ENCODE peak calls at places on chromosomes 5 and 9, in ten cellular contexts. M is left ventricle myocardium inferior, W is cardiac muscle cell, Q is body of pancreas, G is mesendoderm, L is tibial nerve, E is GM23248, I is psoas muscle, H is neural progenitor cell, D is HepG2. B is an unnamed sample. For H3K4me1, the result is how much of the 10 kb centered on the place peaks cover.

GRCh38 chr5:16538001-16538400 is 72.4 kb upstream of the ZNF622 start:
- DNase-seq in M (no peak), W (no peak), Q (no peak), G (no peak), L (no peak), E (no peak), I (peak), H (peak), D (no peak), B (no peak)

GRCh38 chr5:79514391-79515105 is 614 bp upstream of the HOMER1 start:
- DNase-seq in M (peak), W (peak), Q (peak), G (peak), L (peak), E (peak), I (peak), H (peak), D (peak), B (peak)

GRCh38 chr9:108185613-108186012 is 670.2 kb downstream of the ACTL7B start:
- DNase-seq in M (no peak), W (no peak), Q (no peak), G (peak), L (no peak), E (no peak), I (no peak), H (no peak), D (no peak), B (no peak)

GRCh38 chr5:148998174-148998797 is 64.6 kb downstream of the SH3TC2 start:
- DNase-seq in M (no peak), W (peak), Q (peak), G (peak), L (no peak), E (peak), I (no peak), H (peak), D (peak), B (peak)

GRCh38 chr5:39977231-39977630 is 552.5 kb upstream of the DAB2 start:
- DNase-seq in M (no peak), W (no peak), Q (no peak), G (no peak), L (no peak), E (peak), I (no peak), H (no peak), D (no peak), B (no peak)

GRCh38 chr5:58462154-58462553 is 2.3 kb upstream of the PLK2 start:
- DNase-seq in M (no peak), W (peak), Q (peak), G (no peak), L (no peak), E (no peak), I (no peak), H (no peak), D (peak), B (no peak)

GRCh38 chr5:176714067-176714466 is 66.8 kb downstream of the TSPAN17 start:
- DNase-seq in M (no peak), W (no peak), Q (no peak), G (no peak), L (no peak), E (peak), I (no peak), H (no peak), D (no peak), B (no peak)

GRCh38 chr5:38548064-38548759 is 8.2 kb downstream of the LIFR start:
- DNase-seq in M (no peak), W (no peak), Q (no peak), G (no peak), L (no peak), E (peak), I (no peak), H (no peak), D (no peak), B (no peak)

GRCh38 chr9:115649991-115650472 is 503.6 kb upstream of the PAPPA start:
- DNase-seq in M (peak), W (peak), Q (peak), G (no peak), L (peak), E (peak), I (peak), H (no peak), D (peak), B (peak)

GRCh38 chr5:80204808-80205614 is 50.8 kb downstream of the SERINC5 start:
- DNase-seq in M (peak), W (peak), Q (peak), G (peak), L (no peak), E (no peak), I (no peak), H (peak), D (peak), B (peak)

GRCh38 chr5:27908341-27908740 is 870.0 kb upstream of the CDH9 start:
- DNase-seq in M (no peak), W (no peak), Q (no peak), G (peak), L (no peak), E (no peak), I (no peak), H (no peak), D (no peak), B (no peak)

GRCh38 chr9:92312887-92313623 is 12.1 kb downstream of the NOL8 start:
- DNase-seq in M (no peak), W (peak), Q (no peak), G (no peak), L (no peak), E (no peak), I (no peak), H (no peak), D (no peak), B (no peak)

GRCh38 chr5:157390179-157390923 is 69.7 kb upstream of the NIPAL4 start:
- DNase-seq in M (no peak), W (peak), Q (peak), G (peak), L (no peak), E (peak), I (no peak), H (no peak), D (peak), B (no peak)

GRCh38 chr9:35515766-35516165 is 25.9 kb downstream of the RUSC2 start:
- DNase-seq in M (no peak), W (peak), Q (no peak), G (peak), L (no peak), E (peak), I (no peak), H (no peak), D (no peak), B (no peak)

GRCh38 chr5:146789712-146790660 is 88.6 kb downstream of the PPP2R2B start:
- DNase-seq in M (no peak), W (no peak), Q (no peak), G (peak), L (no peak), E (no peak), I (no peak), H (peak), D (no peak), B (no peak)

GRCh38 chr5:56698463-56699381 is 116.6 kb upstream of the MAP3K1 start:
- DNase-seq in M (no peak), W (peak), Q (peak), G (peak), L (no peak), E (no peak), I (no peak), H (peak), D (no peak), B (no peak)

GRCh38 chr5:109028608-109029299 is 281.1 kb downstream of the FER start:
- DNase-seq in M (no peak), W (no peak), Q (no peak), G (no peak), L (no peak), E (peak), I (no peak), H (no peak), D (peak), B (no peak)

GRCh38 chr5:129906177-129906887 is 2.1 kb downstream of the CHSY3 start:
- DNase-seq in M (no peak), W (peak), Q (peak), G (peak), L (no peak), E (peak), I (no peak), H (peak), D (peak), B (peak)

GRCh38 chr5:17802256-17802655 is 168.0 kb downstream of the TAF11L14 start:
- DNase-seq in M (no peak), W (no peak), Q (no peak), G (peak), L (no peak), E (no peak), I (no peak), H (peak), D (no peak), B (no peak)

GRCh38 chr5:77145666-77146065 is 58.6 kb upstream of the ZBED3 start:
- DNase-seq in M (no peak), W (peak), Q (no peak), G (no peak), L (no peak), E (peak), I (no peak), H (no peak), D (no peak), B (no peak)

GRCh38 chr5:173320259-173320658 is 8.0 kb downstream of the STC2 start:
- DNase-seq in M (peak), W (no peak), Q (peak), G (no peak), L (no peak), E (peak), I (peak), H (no peak), D (no peak), B (peak)

GRCh38 chr5:989961-990530 is 18.6 kb upstream of the NKD2 start:
- DNase-seq in M (peak), W (peak), Q (peak), G (peak), L (no peak), E (no peak), I (peak), H (peak), D (no peak), B (peak)

GRCh38 chr9:93656426-93657222 is 80.2 kb downstream of the PHF2 start:
- DNase-seq in M (peak), W (no peak), Q (no peak), G (no peak), L (peak), E (no peak), I (peak), H (no peak), D (no peak), B (peak)

GRCh38 chr5:71932649-71933338 is 174.5 kb upstream of the MAP1B start:
- DNase-seq in M (peak), W (peak), Q (peak), G (peak), L (peak), E (peak), I (peak), H (peak), D (peak), B (peak)

GRCh38 chr5:1161108-1161831 is 40.1 kb upstream of the SLC6A19 start:
- DNase-seq in M (no peak), W (peak), Q (peak), G (peak), L (no peak), E (no peak), I (no peak), H (no peak), D (peak), B (no peak)

GRCh38 chr9:108119530-108120113 is 630.1 kb upstream of the KLF4 start:
- DNase-seq in M (peak), W (peak), Q (peak), G (no peak), L (no peak), E (no peak), I (no peak), H (no peak), D (no peak), B (peak)

GRCh38 chr5:1544294-1545010 is 20.7 kb upstream of the LPCAT1 start:
- DNase-seq in M (no peak), W (no peak), Q (no peak), G (no peak), L (no peak), E (peak), I (no peak), H (no peak), D (no peak), B (no peak)

GRCh38 chr5:143871672-143872071 is 59.7 kb downstream of the HMHB1 start:
- DNase-seq in M (no peak), W (no peak), Q (no peak), G (peak), L (no peak), E (no peak), I (no peak), H (no peak), D (no peak), B (no peak)

GRCh38 chr5:80172067-80172690 is 83.7 kb downstream of the SERINC5 start:
- DNase-seq in M (no peak), W (peak), Q (no peak), G (no peak), L (no peak), E (no peak), I (no peak), H (no peak), D (no peak), B (no peak)

DNA sequence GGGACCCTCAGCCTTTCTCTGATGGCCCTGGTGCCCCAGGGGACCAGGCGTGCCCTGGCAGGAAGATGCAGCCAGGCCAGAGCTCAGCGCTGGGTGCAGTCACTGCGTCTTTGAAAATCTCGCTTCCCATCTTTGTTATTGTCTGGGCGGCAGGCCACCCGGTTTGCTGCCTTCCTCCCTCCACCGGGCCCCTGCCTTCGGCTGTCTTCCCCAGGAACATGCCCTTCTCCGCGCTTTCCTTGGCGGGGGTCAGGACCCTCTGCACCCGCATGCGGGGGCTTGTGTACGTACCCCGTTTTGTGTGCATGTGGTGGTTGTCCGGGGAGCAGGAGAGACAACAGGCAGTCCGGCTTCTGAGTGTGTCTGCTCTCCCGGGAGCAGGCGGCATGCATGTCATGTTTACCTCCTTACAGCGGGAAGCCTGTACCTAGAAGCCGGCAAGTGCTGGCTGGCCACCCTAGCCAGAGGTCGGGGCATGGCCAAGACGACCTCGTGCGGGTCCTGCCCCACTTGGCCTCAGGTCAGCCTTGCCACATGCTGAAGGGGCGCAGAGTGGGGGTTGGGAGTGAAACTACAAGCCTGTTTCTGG is 49.5 kb downstream of the DAB2IP start:
- DNase-seq in M (peak), W (no peak), Q (no peak), G (no peak), L (no peak), E (no peak), I (peak), H (no peak), D (no peak), B (peak)
- H3K27ac ChIP-seq in M (peak), W (no peak), Q (no peak), G (no peak), L (no peak), E (no peak), I (peak), H (no peak), D (no peak), B (peak)

GRCh38 chr9:119790022-119790421 is 420.8 kb upstream of the BRINP1 start:
- DNase-seq in M (no peak), W (no peak), Q (no peak), G (no peak), L (no peak), E (no peak), I (no peak), H (no peak), D (no peak), B (no peak)
- H3K4me1 ChIP-seq in M (under half), W (under half), Q (under half), G (under half), L (under half), E (under half), I (under half), H (under half), D (under half), B (under half)

DNA sequence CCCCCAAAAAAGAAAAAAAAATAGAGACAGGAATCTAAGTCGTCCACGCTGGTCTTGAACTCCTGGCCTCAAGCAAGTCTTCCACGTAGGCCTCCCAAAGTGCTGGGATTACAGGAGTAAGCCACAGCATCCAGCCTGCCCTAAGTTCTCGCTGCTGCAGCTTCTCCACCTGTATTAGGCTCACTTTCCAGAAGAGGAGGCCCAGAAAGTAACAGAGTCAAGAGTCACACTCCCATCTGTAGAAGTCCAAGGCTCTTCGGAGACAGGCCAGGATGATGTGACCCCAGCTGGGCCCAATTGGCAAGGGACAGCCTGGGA is 1.8 kb downstream of the EEIG1 start:
- DNase-seq in M (no peak), W (no peak), Q (no peak), G (no peak), L (no peak), E (no peak), I (no peak), H (no peak), D (no peak), B (no peak)
- H3K27ac ChIP-seq in M (peak), W (peak), Q (peak), G (peak), L (peak), E (peak), I (peak), H (no peak), D (peak), B (peak)

DNA sequence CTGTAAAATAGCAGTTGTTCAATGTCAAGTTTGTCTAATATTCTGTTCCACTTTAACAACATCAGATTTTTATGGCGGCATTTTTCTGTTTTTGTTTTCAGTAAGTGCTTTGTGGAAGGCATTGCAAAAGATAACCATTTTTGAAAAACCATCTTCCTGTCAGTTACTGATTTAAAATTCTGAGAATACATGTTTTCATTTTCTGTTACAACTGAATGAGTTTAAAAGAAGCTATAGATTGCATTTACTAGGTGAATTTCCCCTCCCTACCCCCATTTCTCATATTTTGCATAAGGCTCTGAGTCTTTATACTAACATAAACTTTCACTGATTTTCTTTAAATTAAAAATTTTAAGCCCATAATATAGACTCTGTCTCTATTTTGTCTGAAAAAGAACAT is 4.6 kb upstream of the ERAP2 start:
- DNase-seq in M (no peak), W (no peak), Q (no peak), G (no peak), L (no peak), E (no peak), I (no peak), H (no peak), D (no peak), B (no peak)
- H3K4me1 ChIP-seq in M (under half), W (under half), Q (under half), G (under half), L (under half), E (under half), I (under half), H (under half), D (half or more), B (under half)

DNA sequence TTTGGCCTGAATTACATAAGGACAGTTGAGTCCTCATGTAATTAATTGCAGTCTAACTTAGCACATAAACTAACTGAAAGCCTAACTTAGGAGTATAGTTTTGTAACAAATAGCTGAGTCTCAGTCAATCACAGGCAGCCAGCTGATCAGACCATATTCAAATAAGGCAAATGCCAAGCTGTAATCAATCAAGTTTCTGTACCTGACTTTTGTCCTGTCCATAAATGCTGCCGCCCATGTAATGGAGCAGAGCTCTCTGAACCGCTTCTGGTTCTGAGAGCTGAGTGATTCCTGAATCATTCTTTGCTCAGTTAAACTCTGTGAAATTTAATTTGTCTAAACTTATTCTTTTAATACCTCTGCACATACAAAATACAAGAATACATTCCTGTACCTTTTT is 104.8 kb downstream of the TSSK1B start:
- DNase-seq in M (no peak), W (no peak), Q (no peak), G (no peak), L (no peak), E (no peak), I (no peak), H (no peak), D (no peak), B (no peak)
- H3K27ac ChIP-seq in M (no peak), W (no peak), Q (no peak), G (no peak), L (no peak), E (no peak), I (no peak), H (no peak), D (no peak), B (no peak)

DNA sequence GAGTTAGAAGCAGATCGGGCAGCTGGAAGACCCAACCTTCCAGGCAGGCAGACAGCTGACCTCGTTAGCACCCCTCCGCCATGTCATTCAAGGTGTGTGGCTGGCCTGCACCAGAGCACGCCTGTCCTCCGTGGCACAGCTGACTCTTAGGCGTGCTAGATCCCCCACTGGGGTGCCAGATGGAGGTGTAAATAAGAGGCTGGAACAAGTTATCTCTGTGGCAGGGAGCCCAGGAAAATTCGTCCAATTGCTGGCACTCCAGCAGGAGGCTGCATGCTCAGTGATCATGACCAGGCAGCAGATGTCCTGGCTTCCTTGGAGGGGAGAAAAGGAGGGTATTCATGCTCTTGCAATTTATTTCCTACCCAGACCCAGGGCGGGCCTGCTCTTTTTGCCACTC is 7.8 kb upstream of the ALDOB start:
- DNase-seq in M (peak), W (no peak), Q (peak), G (peak), L (no peak), E (no peak), I (peak), H (no peak), D (no peak), B (peak)
- H3K4me1 ChIP-seq in M (under half), W (under half), Q (half or more), G (under half), L (under half), E (under half), I (under half), H (under half), D (half or more), B (under half)

GRCh38 chr9:68455436-68455835 is 85.2 kb downstream of the TMEM252 start:
- DNase-seq in M (no peak), W (no peak), Q (no peak), G (no peak), L (no peak), E (no peak), I (no peak), H (no peak), D (no peak), B (no peak)
- H3K27ac ChIP-seq in M (peak), W (peak), Q (no peak), G (no peak), L (no peak), E (no peak), I (no peak), H (no peak), D (no peak), B (peak)

DNA sequence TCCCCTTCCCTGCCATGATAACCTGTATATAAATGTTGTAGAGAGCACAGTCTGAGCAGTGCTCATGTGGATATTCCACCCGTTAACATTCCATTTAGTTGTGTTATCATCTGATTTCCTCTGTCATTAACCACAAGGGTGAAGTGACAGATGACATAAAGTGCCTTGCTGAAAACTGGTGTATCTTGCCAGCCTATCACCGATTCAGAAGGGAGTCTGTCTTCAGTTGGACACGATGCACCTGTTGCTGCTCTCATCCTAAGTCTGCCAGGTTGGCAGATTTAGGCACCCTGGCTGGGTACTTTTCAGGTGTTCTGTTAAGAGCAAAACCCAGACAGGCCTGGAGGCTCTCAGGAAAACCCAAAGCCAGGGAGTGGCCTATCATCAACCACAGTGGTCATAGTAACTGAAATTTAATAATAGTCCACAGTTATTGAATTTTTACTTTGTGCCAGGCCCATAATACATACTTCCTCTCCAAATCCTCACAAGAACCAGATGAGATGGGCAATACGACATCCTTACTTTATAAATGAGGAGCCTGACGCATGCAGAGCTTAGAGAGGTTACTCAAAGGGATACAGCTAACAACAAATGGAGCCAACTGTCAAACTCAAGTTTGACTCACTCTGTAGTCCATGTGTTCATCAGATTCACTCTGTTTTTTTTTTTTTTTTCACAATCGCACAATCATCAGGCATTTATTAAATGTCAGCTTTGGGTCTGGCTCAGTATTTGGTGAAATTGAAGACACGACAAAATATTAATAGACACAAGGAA is 100.7 kb upstream of the SPRY4 start:
- DNase-seq in M (no peak), W (no peak), Q (no peak), G (no peak), L (no peak), E (peak), I (no peak), H (no peak), D (no peak), B (no peak)
- H3K4me1 ChIP-seq in M (half or more), W (under half), Q (under half), G (under half), L (under half), E (under half), I (under half), H (under half), D (under half), B (under half)